ENCODE peak calls at places on chromosomes 5 and 9, in eight cellular contexts. F, U, M, L, B, A, N and Q are unnamed samples.

GRCh38 chr5:143564417-143564816 is 160.9 kb upstream of the NR3C1 start:
- DNase-seq in F (no peak), U (no peak), M (no peak), L (no peak), B (no peak), A (no peak), N (no peak), Q (no peak)

GRCh38 chr5:126686451-126687126 is 85.8 kb downstream of the PHAX start:
- DNase-seq in F (no peak), U (no peak), M (no peak), L (no peak), B (no peak), A (no peak), N (no peak), Q (no peak)

GRCh38 chr5:173050791-173051190 is 5.4 kb upstream of the CREBRF start:
- DNase-seq in F (no peak), U (no peak), M (no peak), L (no peak), B (no peak), A (no peak), N (no peak), Q (no peak)

GRCh38 chr5:74648835-74649286 is 8.3 kb upstream of the ENC1 start:
- DNase-seq in F (no peak), U (peak; percentile 26), M (no peak), L (no peak), B (no peak), A (no peak), N (peak; percentile 69), Q (no peak)

GRCh38 chr5:149129181-149129580 is 12.1 kb upstream of the ABLIM3 start:
- DNase-seq in F (no peak), U (no peak), M (no peak), L (no peak), B (no peak), A (no peak), N (no peak), Q (no peak)

GRCh38 chr5:72955768-72956323 is at the start of gene FCHO2:
- DNase-seq in F (peak; percentile 95), U (peak; percentile 82), M (peak; percentile 98), L (peak; percentile 99), B (peak; percentile 99), A (peak; percentile 98), N (peak; percentile 98), Q (peak; percentile 99)

GRCh38 chr5:8825161-8825757 is 720.6 kb downstream of the SEMA5A start:
- DNase-seq in F (no peak), U (peak; percentile 38), M (no peak), L (no peak), B (no peak), A (no peak), N (no peak), Q (no peak)

GRCh38 chr5:59007460-59008063 is 424.7 kb downstream of the RAB3C start:
- DNase-seq in F (no peak), U (peak; percentile 8), M (no peak), L (no peak), B (no peak), A (no peak), N (no peak), Q (no peak)

GRCh38 chr9:94801685-94802084 is 75.2 kb downstream of the AOPEP start:
- DNase-seq in F (no peak), U (no peak), M (no peak), L (no peak), B (no peak), A (no peak), N (no peak), Q (no peak)

GRCh38 chr5:124790895-124791732 is 44.7 kb upstream of the ZNF608 start:
- DNase-seq in F (no peak), U (peak; percentile 54), M (no peak), L (no peak), B (no peak), A (no peak), N (peak; percentile 46), Q (no peak)

GRCh38 chr5:83265318-83265717 is 188.0 kb downstream of the XRCC4 start:
- DNase-seq in F (no peak), U (no peak), M (no peak), L (no peak), B (no peak), A (no peak), N (peak; percentile 52), Q (no peak)

GRCh38 chr9:111298831-111299603 is 31.0 kb downstream of the OR2K2 start:
- DNase-seq in F (no peak), U (peak; percentile 74), M (no peak), L (peak; percentile 59), B (no peak), A (no peak), N (peak; percentile 45), Q (no peak)

GRCh38 chr5:169657127-169657526 is 20.1 kb downstream of the DOCK2 start:
- DNase-seq in F (no peak), U (no peak), M (no peak), L (no peak), B (no peak), A (no peak), N (no peak), Q (no peak)

GRCh38 chr9:135463140-135463539 is 16.4 kb upstream of the PPP1R26 start:
- DNase-seq in F (no peak), U (peak; percentile 70), M (no peak), L (no peak), B (no peak), A (no peak), N (no peak), Q (no peak)

GRCh38 chr9:133050781-133051180 is 11.0 kb upstream of the CEL start:
- DNase-seq in F (no peak), U (no peak), M (no peak), L (no peak), B (no peak), A (no peak), N (no peak), Q (no peak)

GRCh38 chr5:172717481-172718195 is 53.4 kb downstream of the DUSP1 start:
- DNase-seq in F (no peak), U (no peak), M (no peak), L (peak; percentile 12), B (no peak), A (no peak), N (no peak), Q (no peak)

GRCh38 chr5:128714551-128714950 is 176.5 kb upstream of the FBN2 start:
- DNase-seq in F (no peak), U (no peak), M (no peak), L (no peak), B (no peak), A (no peak), N (no peak), Q (no peak)

GRCh38 chr5:177362871-177363507 is 5.3 kb downstream of the RGS14 start:
- DNase-seq in F (peak; percentile 62), U (no peak), M (peak; percentile 71), L (peak; percentile 59), B (peak; percentile 77), A (peak; percentile 70), N (peak; percentile 86), Q (peak; percentile 53)

GRCh38 chr5:34806532-34806931 is 32.4 kb upstream of the TTC23L start:
- DNase-seq in F (no peak), U (no peak), M (no peak), L (no peak), B (no peak), A (no peak), N (no peak), Q (no peak)

GRCh38 chr9:129490583-129491485 is 130.1 kb downstream of the C9orf50 start:
- DNase-seq in F (no peak), U (no peak), M (no peak), L (peak; percentile 46), B (no peak), A (no peak), N (no peak), Q (no peak)

GRCh38 chr9:18452276-18452675 is 21.7 kb upstream of the ADAMTSL1 start:
- DNase-seq in F (no peak), U (no peak), M (no peak), L (no peak), B (no peak), A (no peak), N (no peak), Q (no peak)

GRCh38 chr5:140246378-140247122 is 56.4 kb downstream of the PFDN1 start:
- DNase-seq in F (no peak), U (peak; percentile 40), M (no peak), L (peak; percentile 47), B (no peak), A (no peak), N (no peak), Q (no peak)

GRCh38 chr9:26234865-26235264 is 556.6 kb upstream of the TUSC1 start:
- DNase-seq in F (no peak), U (peak; percentile 49), M (no peak), L (no peak), B (no peak), A (no peak), N (no peak), Q (no peak)

GRCh38 chr5:54959673-54960418 is 25.5 kb downstream of the ESM1 start:
- DNase-seq in F (no peak), U (no peak), M (peak; percentile 43), L (no peak), B (no peak), A (no peak), N (peak; percentile 22), Q (peak; percentile 32)

GRCh38 chr5:176596689-176597416 is 13.1 kb downstream of the GPRIN1 start:
- DNase-seq in F (peak; percentile 50), U (no peak), M (peak; percentile 80), L (peak; percentile 22), B (peak; percentile 53), A (peak; percentile 50), N (no peak), Q (peak; percentile 50)

GRCh38 chr9:3434594-3434993 is 91.2 kb downstream of the RFX3 start:
- DNase-seq in F (no peak), U (no peak), M (no peak), L (no peak), B (no peak), A (no peak), N (no peak), Q (no peak)